ENCODE peak calls at places on chromosome 2, in eight cellular contexts. M is PC-3, G is transverse colon, T is right lobe of liver, X is astrocyte, P is left ventricle myocardium inferior, S is psoas muscle, N is neural crest cell. Y is an unnamed sample.

GRCh38 chr2:85250045-85250444 is 77.7 kb downstream of the TGOLN2 start:
- DNase-seq in T (no peak), X (no peak), N (no peak), S (no peak), G (no peak), P (no peak), M (no peak), Y (no peak)

GRCh38 chr2:169526451-169526850 is 16.9 kb downstream of the KLHL41 start:
- DNase-seq in N (no peak), P (no peak), X (peak), G (no peak), T (no peak), S (no peak), M (peak), Y (no peak)

GRCh38 chr2:111905990-111906735 is 7.8 kb downstream of the MERTK start:
- DNase-seq in N (no peak), M (no peak), T (no peak), S (no peak), P (no peak), X (no peak), G (peak), Y (no peak)

GRCh38 chr2:193818801-193819499 is 1624.2 kb upstream of the TMEFF2 start:
- DNase-seq in X (no peak), G (no peak), M (no peak), T (no peak), N (no peak), P (no peak), S (no peak), Y (no peak)

GRCh38 chr2:26314243-26314642 is 31.7 kb upstream of the SELENOI start:
- DNase-seq in S (no peak), X (no peak), N (no peak), M (no peak), P (no peak), G (no peak), T (no peak), Y (no peak)

GRCh38 chr2:33291278-33292013 is 185.0 kb upstream of the RASGRP3 start:
- DNase-seq in M (peak), X (peak), T (no peak), S (no peak), N (no peak), G (no peak), P (no peak), Y (no peak)

GRCh38 chr2:175402591-175402990 is 221.1 kb upstream of the ATP5MC3 start:
- DNase-seq in P (no peak), S (no peak), T (no peak), X (no peak), M (no peak), G (no peak), N (no peak), Y (no peak)

GRCh38 chr2:132489150-132489549 is 72.5 kb downstream of the GPR39 start:
- DNase-seq in G (no peak), P (peak), M (no peak), T (no peak), S (no peak), X (no peak), N (peak), Y (no peak)

GRCh38 chr2:60555794-60556161 is 2.3 kb upstream of the BCL11A start:
- DNase-seq in S (no peak), X (no peak), P (no peak), M (no peak), T (no peak), N (no peak), G (no peak), Y (no peak)

GRCh38 chr2:60556441-60556997 is 3.1 kb upstream of the BCL11A start:
- DNase-seq in M (no peak), X (no peak), S (no peak), P (no peak), G (peak), T (no peak), N (no peak), Y (no peak)

GRCh38 chr2:60554649-60555065 is 1.2 kb upstream of the BCL11A start:
- DNase-seq in S (no peak), P (no peak), G (peak), M (no peak), N (no peak), X (no peak), T (no peak), Y (no peak)

GRCh38 chr2:60553992-60554648 is 666 bp upstream of the BCL11A start:
- DNase-seq in T (peak), X (peak), G (peak), M (peak), P (peak), N (no peak), S (no peak), Y (peak)

GRCh38 chr2:60555066-60555793 is 1.8 kb upstream of the BCL11A start:
- DNase-seq in P (peak), N (peak), M (peak), X (peak), T (peak), G (peak), S (no peak), Y (peak)
- TF ChIP-seq CTCF in P (peak), N (peak), M (peak), X (peak), T (peak), G (peak), S (no peak), Y (peak)

GRCh38 chr2:54610700-54611099 is 112.8 kb upstream of the EML6 start:
- DNase-seq in N (no peak), X (peak), P (no peak), S (no peak), M (no peak), G (no peak), T (no peak), Y (no peak)

GRCh38 chr2:54609647-54610046 is 113.8 kb upstream of the EML6 start:
- DNase-seq in S (no peak), G (no peak), T (no peak), P (no peak), X (no peak), M (no peak), N (no peak), Y (no peak)

GRCh38 chr2:54613794-54614257 is 109.6 kb upstream of the EML6 start:
- DNase-seq in G (no peak), N (no peak), P (no peak), T (no peak), M (peak), X (peak), S (no peak), Y (no peak)

GRCh38 chr2:54613361-54613760 is 110.1 kb upstream of the EML6 start:
- DNase-seq in P (no peak), M (peak), N (no peak), T (no peak), S (no peak), G (no peak), X (no peak), Y (no peak)

GRCh38 chr2:54611830-54612545 is 111.5 kb upstream of the EML6 start:
- DNase-seq in T (no peak), S (no peak), X (no peak), M (no peak), N (no peak), G (no peak), P (no peak), Y (no peak)
- TF ChIP-seq CTCF in T (no peak), S (no peak), X (no peak), M (peak), N (no peak), G (no peak), P (no peak), Y (no peak)

DNA sequence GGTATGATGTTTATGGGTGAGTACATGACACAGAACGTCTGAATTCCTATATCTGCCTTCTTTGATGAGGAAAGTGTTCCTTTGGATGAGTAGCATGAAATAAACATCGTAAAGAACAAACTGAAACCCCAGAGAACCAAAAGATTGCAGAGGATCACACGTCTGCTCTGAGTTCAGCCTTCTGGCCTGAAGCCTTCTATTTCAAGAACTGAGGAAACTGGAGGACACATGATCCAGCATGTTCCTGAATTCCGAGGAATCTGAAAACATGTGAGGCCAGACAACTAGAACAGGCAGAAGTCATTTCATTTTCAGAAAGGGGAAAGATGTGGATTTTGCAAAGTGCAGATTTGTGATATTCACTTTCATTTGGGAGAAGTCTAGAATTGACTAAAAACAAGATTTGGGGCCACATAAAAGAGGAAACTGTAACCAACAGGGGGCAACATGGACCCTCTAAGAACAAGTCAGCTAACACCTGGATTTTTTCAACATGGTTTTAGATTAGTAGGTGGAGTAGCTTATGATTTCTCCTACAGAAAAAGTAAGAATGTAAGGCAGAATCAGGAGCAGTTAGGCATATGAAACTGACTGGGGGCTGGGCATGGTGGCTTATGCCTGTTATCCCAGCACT is 8.3 kb downstream of the SULT6B1 start:
- DNase-seq in X (no peak), G (no peak), P (no peak), M (no peak), T (no peak), S (no peak), N (no peak), Y (no peak)
- TF ChIP-seq CTCF in X (no peak), G (no peak), P (no peak), M (no peak), T (no peak), S (no peak), N (no peak), Y (no peak)

DNA sequence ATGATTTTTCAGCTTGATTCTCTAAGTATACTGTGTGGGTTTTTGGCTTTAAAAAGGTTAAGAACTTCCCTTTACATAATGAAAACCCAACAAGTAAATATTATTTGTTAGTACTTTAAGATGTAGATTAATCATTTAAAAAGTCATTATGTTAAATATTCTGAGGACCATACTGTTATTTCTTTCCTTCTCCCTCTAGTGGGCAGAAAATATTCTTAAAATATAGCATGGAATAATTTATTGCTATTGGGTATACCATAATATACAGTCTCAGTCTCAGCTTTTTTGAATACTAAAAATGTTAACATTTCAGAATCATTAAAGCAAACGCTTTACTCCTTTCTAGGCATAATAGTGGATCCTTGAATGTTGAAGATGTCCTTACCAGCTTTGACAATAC is 28.1 kb downstream of the CAMKMT start:
- DNase-seq in N (no peak), S (no peak), M (peak), T (no peak), P (no peak), X (no peak), G (no peak), Y (no peak)
- TF ChIP-seq CTCF in N (peak), S (no peak), M (peak), T (peak), P (peak), X (no peak), G (no peak), Y (no peak)

DNA sequence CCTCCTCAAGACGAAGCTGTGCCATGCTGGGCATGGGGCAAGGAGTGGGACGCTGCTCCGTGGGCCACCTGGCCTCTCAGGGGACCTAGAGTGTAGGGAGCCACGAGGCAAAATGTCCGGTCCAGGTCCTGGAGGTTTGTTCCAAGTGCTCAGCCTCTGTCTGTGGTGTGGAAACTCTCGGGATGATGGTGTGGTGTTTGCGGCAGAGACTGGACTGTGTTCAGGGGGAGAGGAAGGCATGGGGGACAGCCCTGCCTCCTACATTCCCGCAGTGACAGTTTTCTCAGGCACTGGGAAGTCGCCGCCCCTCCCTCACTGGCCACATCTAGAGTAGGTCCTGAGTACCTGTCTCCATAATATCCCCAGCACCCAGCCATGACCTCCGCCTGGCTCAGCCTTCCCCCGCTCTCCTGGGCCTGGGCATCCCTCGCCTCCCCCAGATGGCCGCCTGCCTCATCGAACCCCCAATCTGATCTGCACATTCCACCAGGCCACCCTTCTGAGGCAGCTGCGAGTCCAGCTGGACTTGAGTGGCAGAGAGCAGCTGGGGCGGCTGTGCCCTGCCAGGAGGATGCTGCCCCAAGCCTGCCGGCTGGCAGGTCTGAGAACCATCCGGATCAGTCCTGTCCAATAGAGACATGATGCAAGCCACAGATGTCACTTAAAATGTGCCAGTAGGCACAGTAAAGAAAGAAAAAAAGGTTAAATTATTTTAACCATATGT is 6.2 kb downstream of the KCNIP3 start:
- DNase-seq in X (no peak), P (no peak), N (no peak), S (no peak), T (no peak), M (no peak), G (no peak), Y (no peak)
- TF ChIP-seq CTCF in X (no peak), P (no peak), N (no peak), S (no peak), T (no peak), M (no peak), G (no peak), Y (no peak)

GRCh38 chr2:179422037-179422643 is 157.5 kb upstream of the SESTD1 start:
- DNase-seq in M (peak), G (peak), S (peak), N (peak), P (peak), X (peak), T (peak), Y (peak)
- TF ChIP-seq CTCF in M (peak), G (peak), S (peak), N (peak), P (peak), X (peak), T (peak), Y (peak)

GRCh38 chr2:218877331-218877730 is 3.3 kb upstream of the WNT10A start:
- DNase-seq in G (no peak), X (no peak), S (no peak), P (peak), T (no peak), M (no peak), N (no peak), Y (no peak)
- TF ChIP-seq CTCF in G (no peak), X (no peak), S (no peak), P (no peak), T (no peak), M (no peak), N (no peak), Y (no peak)

GRCh38 chr2:24022324-24022974 is 12.6 kb downstream of the MFSD2B start:
- DNase-seq in S (no peak), G (no peak), X (no peak), P (no peak), M (no peak), N (no peak), T (no peak), Y (no peak)

GRCh38 chr2:24019729-24020128 is 9.8 kb downstream of the MFSD2B start:
- DNase-seq in T (no peak), P (no peak), M (no peak), S (no peak), X (no peak), G (no peak), N (no peak), Y (no peak)

GRCh38 chr2:24022975-24023575 is 13.2 kb downstream of the MFSD2B start:
- DNase-seq in S (no peak), M (no peak), X (no peak), G (no peak), P (no peak), T (no peak), N (no peak), Y (no peak)

GRCh38 chr2:24024018-24024417 is 14.1 kb downstream of the MFSD2B start:
- DNase-seq in P (no peak), G (no peak), N (no peak), X (peak), T (no peak), S (no peak), M (no peak), Y (no peak)

GRCh38 chr2:24021122-24021998 is 11.5 kb downstream of the MFSD2B start:
- DNase-seq in X (no peak), M (peak), S (no peak), G (peak), N (no peak), T (no peak), P (no peak), Y (no peak)
- TF ChIP-seq CTCF in X (no peak), M (peak), S (no peak), G (peak), N (peak), T (peak), P (peak), Y (no peak)

DNA sequence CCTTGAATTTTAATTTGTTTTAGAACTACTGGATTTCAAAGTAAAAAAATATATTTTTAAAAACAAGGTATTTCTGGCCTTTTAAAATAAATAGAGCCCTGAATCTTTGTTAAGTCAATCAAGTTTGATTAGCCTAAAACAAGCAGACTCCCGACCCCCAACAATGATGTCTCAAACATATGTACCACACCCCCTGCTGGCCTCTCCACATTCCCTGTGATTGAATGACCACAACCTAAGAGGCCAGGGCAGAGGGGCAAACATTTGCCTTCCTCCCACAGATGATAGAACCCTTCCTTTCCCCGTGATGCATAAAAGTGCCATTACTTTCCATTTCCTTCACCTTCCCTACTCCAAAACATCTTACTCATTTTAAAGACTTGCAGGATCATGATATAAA is 130.9 kb downstream of the STK39 start:
- DNase-seq in P (no peak), X (no peak), S (no peak), T (no peak), M (no peak), G (no peak), N (no peak), Y (no peak)
- TF ChIP-seq CTCF in P (peak), X (no peak), S (no peak), T (peak), M (peak), G (no peak), N (peak), Y (no peak)

Y was measured in GM20000.